ENCODE peak calls at places on chromosomes 12 and 14, in nine cellular contexts. V is lower leg skin, H is retinal pigment epithelial cell, L is BE2C, D is ascending aorta, X is type B pancreatic cell, U is lower lobe of right lung, Q is IMR-90, G is colonic mucosa. B is an unnamed sample.

GRCh38 chr14:67582061-67582460 is 18.0 kb downstream of the PIGH start:
- DNase-seq in V (no peak), Q (no peak), X (no peak), G (no peak), D (no peak), U (no peak), L (no peak), H (no peak), B (no peak)

GRCh38 chr12:122282066-122282465 is 15.8 kb upstream of the VPS33A start:
- DNase-seq in D (no peak), Q (peak), V (no peak), G (no peak), X (no peak), L (no peak), H (peak), U (no peak), B (peak)

GRCh38 chr14:54676822-54677708 is 110.1 kb downstream of the SAMD4A start:
- DNase-seq in U (no peak), X (no peak), V (no peak), L (no peak), H (peak), Q (peak), D (peak), G (no peak), B (peak)

GRCh38 chr12:71536939-71537622 is 97.5 kb downstream of the LGR5 start:
- DNase-seq in D (no peak), X (no peak), H (no peak), V (no peak), G (no peak), L (no peak), U (no peak), Q (no peak), B (no peak)

GRCh38 chr12:115632323-115632722 is 645.2 kb downstream of the MED13L start:
- DNase-seq in H (no peak), X (no peak), U (no peak), G (no peak), D (no peak), Q (peak), L (no peak), V (no peak), B (no peak)

GRCh38 chr12:29676676-29677075 is 107.1 kb downstream of the TMTC1 start:
- DNase-seq in U (no peak), D (no peak), Q (no peak), H (no peak), G (no peak), V (no peak), X (no peak), L (no peak), B (no peak)

GRCh38 chr12:57549909-57550627 is at the start of gene KIF5A:
- DNase-seq in L (peak), D (no peak), X (no peak), G (no peak), U (peak), V (no peak), H (no peak), Q (no peak), B (no peak)

GRCh38 chr12:124505001-124505818 is 62.2 kb downstream of the NCOR2 start:
- DNase-seq in H (no peak), Q (no peak), U (no peak), X (no peak), V (no peak), L (no peak), D (no peak), G (no peak), B (no peak)

GRCh38 chr12:54012631-54013398 is 4.0 kb downstream of the HOXC8 start:
- DNase-seq in G (no peak), U (no peak), Q (no peak), H (no peak), D (no peak), L (no peak), V (no peak), X (no peak), B (no peak)

GRCh38 chr14:96584199-96584906 is 82.2 kb downstream of the PAPOLA start:
- DNase-seq in L (peak), H (no peak), Q (no peak), G (peak), U (no peak), V (peak), D (no peak), X (peak), B (no peak)

GRCh38 chr12:92927055-92927435 is 2.0 kb downstream of the EEA1 start:
- DNase-seq in D (no peak), Q (peak), X (no peak), H (no peak), V (peak), G (no peak), L (peak), U (no peak), B (peak)

GRCh38 chr14:63051301-63051700 is 6.0 kb upstream of the KCNH5 start:
- DNase-seq in H (no peak), Q (no peak), U (no peak), G (no peak), V (no peak), X (no peak), L (no peak), D (no peak), B (no peak)

GRCh38 chr14:47435331-47435965 is 240.0 kb downstream of the MDGA2 start:
- DNase-seq in L (no peak), H (peak), X (no peak), Q (no peak), V (no peak), G (no peak), D (no peak), U (no peak), B (no peak)

GRCh38 chr14:100211366-100211765 is 27.6 kb upstream of the YY1 start:
- DNase-seq in G (no peak), D (no peak), L (no peak), X (no peak), H (no peak), Q (no peak), V (no peak), U (no peak), B (no peak)

GRCh38 chr14:22184157-22185025 is 404.6 kb downstream of the DAD1 start:
- DNase-seq in V (no peak), U (no peak), H (no peak), Q (peak), G (no peak), X (no peak), D (no peak), L (no peak), B (no peak)

GRCh38 chr12:121652767-121653497 is 16.5 kb downstream of the MORN3 start:
- DNase-seq in Q (no peak), X (no peak), U (no peak), L (no peak), D (no peak), G (no peak), V (peak), H (no peak), B (no peak)

GRCh38 chr12:130826151-130826801 is 12.8 kb downstream of the STX2 start:
- DNase-seq in U (peak), Q (peak), V (no peak), X (no peak), H (peak), G (peak), D (no peak), L (peak), B (no peak)

DNA sequence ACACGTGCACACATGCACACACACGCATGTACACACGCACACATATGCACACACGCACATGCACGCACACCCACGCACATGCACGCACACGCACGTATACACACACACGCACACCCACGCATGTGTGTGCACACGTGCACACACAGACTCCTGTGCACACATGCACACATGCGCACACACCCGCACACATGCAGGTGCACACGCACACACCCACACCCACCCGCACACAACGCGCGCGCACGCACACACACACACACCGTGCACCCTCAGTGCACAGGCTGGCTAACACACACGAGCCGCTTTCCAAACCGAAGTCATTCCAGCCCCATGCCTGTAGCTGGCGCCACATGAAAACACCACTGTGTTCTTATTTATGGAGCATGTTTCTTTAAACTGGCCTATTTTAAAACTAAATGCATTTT is 45.3 kb downstream of the GALNT9 start:
- DNase-seq in U (peak), X (no peak), H (no peak), Q (peak), G (no peak), L (no peak), D (no peak), V (no peak), B (no peak)
- TF ChIP-seq CTCF in U (no peak), X (peak), H (peak), Q (peak), G (no peak), L (peak), D (no peak), V (no peak), B (peak)

GRCh38 chr12:22088886-22089285 is 42.9 kb downstream of the CMAS start:
- DNase-seq in H (no peak), X (no peak), V (no peak), G (no peak), D (no peak), U (no peak), L (no peak), Q (no peak), B (no peak)

GRCh38 chr12:22082190-22082701 is 36.2 kb downstream of the CMAS start:
- DNase-seq in V (no peak), G (no peak), U (no peak), H (no peak), Q (no peak), L (no peak), X (no peak), D (no peak), B (no peak)

GRCh38 chr12:22084852-22085251 is 38.8 kb downstream of the CMAS start:
- DNase-seq in X (no peak), Q (no peak), D (no peak), H (no peak), L (no peak), V (no peak), G (no peak), U (no peak), B (no peak)

GRCh38 chr12:22083167-22083566 is 37.1 kb downstream of the CMAS start:
- DNase-seq in Q (peak), H (no peak), L (no peak), U (no peak), V (peak), G (no peak), X (no peak), D (no peak), B (no peak)
- TF ChIP-seq CTCF in Q (peak), H (peak), L (peak), U (peak), V (no peak), G (peak), X (peak), D (peak), B (peak)

DNA sequence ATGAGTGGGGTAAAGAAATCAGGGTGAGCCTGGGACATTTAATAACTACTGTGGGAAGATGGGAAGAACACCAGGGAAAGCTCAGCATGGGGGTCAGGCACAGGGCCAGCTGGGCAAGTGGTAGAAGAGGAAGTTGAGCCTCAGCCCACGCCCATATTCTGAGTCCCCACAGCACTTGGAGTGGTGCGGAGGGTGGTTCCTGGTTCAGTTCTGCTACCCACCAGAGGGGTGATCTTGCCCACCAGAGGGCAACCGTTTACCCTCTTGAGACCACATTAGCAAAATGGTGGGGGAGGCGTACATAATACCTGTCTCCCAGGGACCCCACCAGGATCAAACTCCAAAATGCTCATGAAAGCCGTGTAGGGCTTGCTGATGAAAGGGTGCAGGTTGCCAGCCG is 16.8 kb upstream of the ANKRD33 start:
- DNase-seq in V (no peak), U (peak), H (no peak), X (no peak), D (no peak), L (no peak), G (no peak), Q (no peak), B (no peak)
- TF ChIP-seq CTCF in V (no peak), U (no peak), H (no peak), X (no peak), D (no peak), L (peak), G (no peak), Q (no peak), B (no peak)

GRCh38 chr12:14810953-14811483 is 3.0 kb downstream of the SMCO3 start:
- DNase-seq in H (no peak), Q (peak), X (no peak), V (no peak), L (peak), D (no peak), U (no peak), G (peak), B (no peak)
- TF ChIP-seq CTCF in H (peak), Q (peak), X (peak), V (no peak), L (peak), D (no peak), U (peak), G (peak), B (peak)

GRCh38 chr14:105018414-105018813 is 2.5 kb downstream of the CDCA4 start:
- DNase-seq in G (no peak), U (no peak), X (no peak), L (no peak), V (no peak), D (no peak), H (no peak), Q (no peak), B (no peak)

GRCh38 chr14:105020815-105021655 is at the start of gene CDCA4:
- DNase-seq in G (peak), Q (peak), X (peak), D (peak), H (peak), U (peak), V (peak), L (peak), B (peak)

GRCh38 chr14:105021656-105022275 is 883 bp upstream of the CDCA4 start:
- DNase-seq in G (peak), H (no peak), X (no peak), D (no peak), Q (peak), V (no peak), L (peak), U (peak), B (no peak)

GRCh38 chr14:105022276-105022670 is 1.4 kb upstream of the CDCA4 start:
- DNase-seq in G (no peak), L (no peak), X (no peak), U (no peak), H (no peak), Q (no peak), D (no peak), V (no peak), B (no peak)

GRCh38 chr14:105019861-105020814 is 745 bp downstream of the CDCA4 start:
- DNase-seq in D (no peak), V (no peak), Q (peak), X (no peak), G (peak), L (peak), U (peak), H (no peak), B (no peak)
- TF ChIP-seq CTCF in D (peak), V (no peak), Q (peak), X (no peak), G (no peak), L (no peak), U (no peak), H (peak), B (peak)

GRCh38 chr14:36661506-36662257 is at the start of gene PAX9:
- DNase-seq in V (peak), G (peak), U (peak), L (peak), D (no peak), H (peak), X (peak), Q (peak), B (peak)

GRCh38 chr14:36660736-36661505 is 739 bp upstream of the PAX9 start:
- DNase-seq in Q (no peak), V (no peak), L (no peak), X (no peak), U (no peak), D (no peak), H (no peak), G (no peak), B (no peak)

GRCh38 chr14:36658091-36659009 is 3.3 kb upstream of the PAX9 start:
- DNase-seq in V (no peak), G (no peak), D (no peak), Q (no peak), L (no peak), X (no peak), H (no peak), U (no peak), B (no peak)

GRCh38 chr14:36659010-36659821 is 2.4 kb upstream of the PAX9 start:
- DNase-seq in X (no peak), V (no peak), L (no peak), H (no peak), D (no peak), Q (no peak), G (no peak), U (no peak), B (no peak)

GRCh38 chr14:36659822-36660735 is 1.6 kb upstream of the PAX9 start:
- DNase-seq in U (no peak), G (no peak), L (no peak), X (no peak), Q (no peak), H (no peak), D (no peak), V (no peak), B (no peak)
- TF ChIP-seq CTCF in U (no peak), G (no peak), L (no peak), X (no peak), Q (no peak), H (no peak), D (no peak), V (no peak), B (no peak)

GRCh38 chr12:6056406-6057211 is 67.9 kb downstream of the VWF start:
- DNase-seq in V (no peak), H (no peak), X (no peak), G (no peak), Q (no peak), U (no peak), D (no peak), L (peak), B (no peak)
- TF ChIP-seq CTCF in V (no peak), H (peak), X (peak), G (peak), Q (no peak), U (peak), D (no peak), L (peak), B (peak)

DNA sequence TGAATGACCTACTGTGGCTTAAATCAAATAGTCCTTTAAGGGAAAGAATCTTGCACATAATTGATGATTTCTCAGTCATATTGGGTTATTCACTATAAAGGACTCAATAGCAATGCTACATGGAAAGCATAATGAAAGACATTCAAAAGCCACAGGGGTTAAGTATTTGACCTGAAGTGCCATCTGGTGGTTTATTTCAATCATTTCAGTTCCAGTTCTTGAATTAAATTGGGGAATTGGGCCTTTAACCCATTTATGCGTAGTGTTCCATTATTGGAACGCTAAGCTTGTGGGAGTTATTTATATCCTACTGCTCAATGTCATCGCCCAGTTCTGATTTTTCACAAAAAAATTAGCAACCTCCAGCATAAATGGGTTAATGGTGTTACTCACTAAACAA is 41.3 kb upstream of the C12orf71 start:
- DNase-seq in L (no peak), V (no peak), Q (no peak), X (no peak), G (no peak), H (peak), D (no peak), U (no peak), B (no peak)
- TF ChIP-seq CTCF in L (peak), V (no peak), Q (no peak), X (peak), G (peak), H (peak), D (no peak), U (peak), B (no peak)

DNA sequence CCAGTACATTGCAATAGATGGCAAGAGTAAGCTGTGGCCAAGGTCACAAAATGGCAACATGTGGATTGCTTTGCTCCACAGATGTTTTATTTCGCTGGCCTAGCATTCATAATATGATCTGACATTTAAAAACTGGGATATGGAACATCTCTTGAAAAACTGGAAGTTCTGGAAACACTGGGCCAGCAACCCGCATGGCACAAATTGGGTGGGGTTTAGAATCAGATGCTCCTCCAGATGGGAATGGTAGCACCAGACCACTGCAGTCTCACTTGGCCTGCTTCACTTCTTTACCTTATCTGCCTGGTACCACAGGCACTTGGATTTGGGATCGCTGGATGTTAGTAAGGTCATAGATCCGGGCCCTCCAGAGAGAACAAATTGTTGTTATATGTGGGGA is 10.1 kb downstream of the ZC2HC1C start:
- DNase-seq in H (no peak), V (no peak), L (no peak), X (no peak), D (no peak), G (no peak), Q (no peak), U (no peak), B (no peak)
- TF ChIP-seq CTCF in H (no peak), V (no peak), L (no peak), X (no peak), D (no peak), G (no peak), Q (no peak), U (no peak), B (no peak)

B was measured in AG09309.